ENCODE peak calls at places on chromosome 2, in four cellular contexts. A is fibroblast of the aortic adventitia, S is BJ, P is A549. U is an unnamed sample.

GRCh38 chr2:234771985-234772774 is 179.6 kb upstream of the SH3BP4 start:
- DNase-seq in A (peak; percentile 56), S (no peak), P (no peak), U (peak; percentile 28)

GRCh38 chr2:170485254-170485653 is 229.9 kb upstream of the SP5 start:
- DNase-seq in A (no peak), S (no peak), P (no peak), U (no peak)

GRCh38 chr2:47950340-47951280 is 44.3 kb upstream of the FBXO11 start:
- DNase-seq in A (no peak), S (no peak), P (no peak), U (peak; percentile 6)

GRCh38 chr2:201130524-201131186 is 14.7 kb downstream of the CFLAR start:
- DNase-seq in A (peak; percentile 84), S (no peak), P (no peak), U (peak; percentile 78)

GRCh38 chr2:128439231-128440086 is 120.8 kb upstream of the HS6ST1 start:
- DNase-seq in A (no peak), S (no peak), P (no peak), U (no peak)

GRCh38 chr2:45651415-45652089 is at the start of gene PRKCE:
- DNase-seq in A (peak; percentile 52), S (no peak), P (peak; percentile 67), U (peak; percentile 41)

GRCh38 chr2:101440127-101440738 is 34.7 kb downstream of the RFX8 start:
- DNase-seq in A (peak; percentile 81), S (no peak), P (no peak), U (no peak)

GRCh38 chr2:121595012-121595891 is 54.0 kb downstream of the CLASP1 start:
- DNase-seq in A (no peak), S (no peak), P (no peak), U (no peak)

GRCh38 chr2:16821696-16822095 is 156.1 kb upstream of the CYRIA start:
- DNase-seq in A (no peak), S (no peak), P (no peak), U (no peak)

GRCh38 chr2:57987835-57988573 is 58.6 kb upstream of the VRK2 start:
- DNase-seq in A (peak; percentile 47), S (no peak), P (no peak), U (peak; percentile 61)

GRCh38 chr2:20015482-20016083 is 3.1 kb upstream of the MATN3 start:
- DNase-seq in A (peak; percentile 78), S (no peak), P (peak; percentile 40), U (peak; percentile 68)

GRCh38 chr2:115194623-115195022 is 752.2 kb downstream of the DPP10 start:
- DNase-seq in A (no peak), S (no peak), P (no peak), U (peak; percentile 5)

GRCh38 chr2:44975571-44976450 is 33.4 kb downstream of the SIX2 start:
- DNase-seq in A (no peak), S (no peak), P (no peak), U (no peak)

GRCh38 chr2:118577202-118577601 is 270.2 kb downstream of the EN1 start:
- DNase-seq in A (peak; percentile 38), S (no peak), P (no peak), U (no peak)

GRCh38 chr2:44320832-44321231 is 40.5 kb downstream of the PREPL start:
- DNase-seq in A (no peak), S (no peak), P (no peak), U (no peak)

GRCh38 chr2:65737452-65738011 is 305.1 kb upstream of the SPRED2 start:
- DNase-seq in A (no peak), S (no peak), P (no peak), U (no peak)
- TF ChIP-seq CTCF in A (no peak), S (no peak), P (no peak), U (no peak)

GRCh38 chr2:175036582-175037018 is 31.4 kb upstream of the CHN1 start:
- DNase-seq in A (peak; percentile 40), S (no peak), P (peak; percentile 44), U (peak; percentile 45)
- TF ChIP-seq CTCF in A (peak; percentile 35), S (peak; percentile 39), P (peak; percentile 71), U (peak; percentile 51)

DNA sequence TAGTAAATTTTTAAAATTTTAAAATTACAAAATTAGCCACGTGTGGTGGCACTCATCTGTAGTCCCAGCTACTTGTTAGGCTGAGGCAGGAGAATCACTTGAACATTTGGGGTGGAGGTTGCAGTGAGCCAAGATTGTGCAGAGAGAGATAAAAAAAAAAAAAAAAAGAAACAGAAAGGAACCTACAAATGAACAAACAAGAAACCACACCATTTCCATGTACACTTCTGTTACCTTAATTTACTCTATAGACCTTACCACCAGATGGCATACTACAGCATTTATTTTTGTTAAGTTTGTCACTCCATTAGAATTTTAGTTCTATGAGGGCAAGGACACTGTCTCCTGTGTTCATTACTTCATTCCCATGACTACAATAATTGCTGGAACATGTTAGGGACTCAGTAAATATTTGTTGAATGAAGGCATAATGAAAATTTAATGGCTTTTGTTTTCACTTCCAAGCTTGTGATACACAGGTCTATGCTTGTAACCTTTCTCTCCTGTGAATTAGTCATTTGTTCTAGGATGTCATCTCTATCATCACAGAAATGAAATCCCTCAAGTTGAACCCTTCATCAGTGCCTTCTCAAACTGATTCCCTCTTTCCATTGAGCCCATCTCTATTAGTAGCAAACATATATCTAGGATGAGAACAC is 76.0 kb downstream of the ARHGAP15 start:
- DNase-seq in A (peak; percentile 20), S (no peak), P (no peak), U (peak; percentile 9)
- TF ChIP-seq CTCF in A (peak; percentile 29), S (peak; percentile 34), P (peak; percentile 48), U (peak; percentile 43)

DNA sequence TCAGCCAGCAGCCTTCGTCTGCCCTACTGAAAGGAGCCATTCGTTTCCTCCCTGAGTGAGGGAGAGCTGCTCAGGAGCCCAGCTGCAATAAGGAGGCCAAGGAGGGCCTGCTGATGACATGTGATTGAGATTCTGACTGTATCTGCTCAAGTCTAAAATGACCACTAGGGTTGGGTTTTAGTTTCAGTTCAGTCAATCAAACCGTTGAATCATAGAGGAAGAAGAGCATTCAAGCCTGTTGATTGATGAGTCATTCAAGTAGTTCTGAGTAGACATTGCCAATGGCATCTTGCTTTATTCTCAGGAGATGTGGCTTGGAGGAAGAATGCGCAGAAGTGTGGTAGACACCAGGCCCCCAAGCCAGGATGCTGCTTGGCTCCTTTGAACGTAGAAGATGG is 19.9 kb upstream of the BCL2L11 start:
- DNase-seq in A (no peak), S (no peak), P (no peak), U (peak; percentile 54)
- TF ChIP-seq CTCF in A (no peak), S (no peak), P (no peak), U (no peak)

U was measured in MCF 10A.